ENCODE peak calls at places on chromosomes 2 and 18, in five cellular contexts. W is NT2/D1, C is H1, V is GM12878, M is HepG2. Q is an unnamed sample.

GRCh38 chr2:177161741-177162440 is 50.7 kb upstream of the HNRNPA3 start:
- DNase-seq in W (no peak), C (no peak), V (no peak), M (no peak), Q (no peak)

GRCh38 chr2:119372778-119373568 is 6.2 kb downstream of the DBI start:
- DNase-seq in W (no peak), C (no peak), V (no peak), M (no peak), Q (no peak)

GRCh38 chr2:138632066-138632465 is 130.5 kb downstream of the SPOPL start:
- DNase-seq in W (no peak), C (no peak), V (no peak), M (no peak), Q (no peak)

GRCh38 chr2:2862386-2862785 is 515.2 kb downstream of the EIPR1 start:
- DNase-seq in W (no peak), C (no peak), V (no peak), M (no peak), Q (no peak)

GRCh38 chr2:66897181-66897580 is 462.3 kb downstream of the MEIS1 start:
- DNase-seq in W (no peak), C (no peak), V (no peak), M (no peak), Q (no peak)

GRCh38 chr2:85779641-85780315 is 26.0 kb downstream of the ATOH8 start:
- DNase-seq in W (no peak), C (no peak), V (no peak), M (no peak), Q (no peak)

GRCh38 chr2:172293952-172294351 is 133.4 kb upstream of the ITGA6 start:
- DNase-seq in W (no peak), C (no peak), V (no peak), M (no peak), Q (no peak)

GRCh38 chr2:37343537-37344434 is 644 bp upstream of the QPCT start:
- DNase-seq in W (no peak), C (no peak), V (no peak), M (peak), Q (peak)

GRCh38 chr2:3377279-3377611 is 373 bp downstream of the EIPR1 start:
- DNase-seq in W (no peak), C (no peak), V (peak), M (peak), Q (peak)

GRCh38 chr2:98012561-98012979 is 16.8 kb upstream of the TMEM131 start:
- DNase-seq in W (no peak), C (no peak), V (peak), M (no peak), Q (no peak)

GRCh38 chr2:133633851-133634250 is 65.6 kb upstream of the NCKAP5 start:
- DNase-seq in W (no peak), C (no peak), V (no peak), M (no peak), Q (no peak)

GRCh38 chr2:241000831-241001321 is 2.5 kb downstream of the SNED1 start:
- DNase-seq in W (no peak), C (peak), V (no peak), M (no peak), Q (no peak)

GRCh38 chr2:17416891-17417391 is 101.3 kb downstream of the RAD51AP2 start:
- DNase-seq in W (no peak), C (no peak), V (no peak), M (no peak), Q (no peak)

GRCh38 chr2:158772306-158773078 is 22.6 kb upstream of the DAPL1 start:
- DNase-seq in W (no peak), C (no peak), V (no peak), M (no peak), Q (no peak)

GRCh38 chr18:9831046-9831722 is 54.6 kb upstream of the TXNDC2 start:
- DNase-seq in W (no peak), C (no peak), V (no peak), M (no peak), Q (no peak)

GRCh38 chr2:29923110-29923721 is 1.8 kb upstream of the ALK start:
- DNase-seq in W (no peak), C (peak), V (no peak), M (peak), Q (peak)

GRCh38 chr2:36468463-36469266 is 113.1 kb downstream of the CRIM1 start:
- DNase-seq in W (no peak), C (no peak), V (no peak), M (no peak), Q (no peak)

GRCh38 chr2:9207641-9208301 is 1.2 kb downstream of the ASAP2 start:
- DNase-seq in W (no peak), C (peak), V (no peak), M (no peak), Q (peak)

GRCh38 chr2:187150667-187151066 is 297.4 kb downstream of the CALCRL start:
- DNase-seq in W (no peak), C (no peak), V (no peak), M (no peak), Q (no peak)

GRCh38 chr18:30492552-30493129 is 549.9 kb downstream of the DSC3 start:
- DNase-seq in W (no peak), C (no peak), V (no peak), M (no peak), Q (no peak)

GRCh38 chr2:17536416-17536815 is 4.1 kb upstream of the VSNL1 start:
- DNase-seq in W (no peak), C (no peak), V (no peak), M (no peak), Q (no peak)

DNA sequence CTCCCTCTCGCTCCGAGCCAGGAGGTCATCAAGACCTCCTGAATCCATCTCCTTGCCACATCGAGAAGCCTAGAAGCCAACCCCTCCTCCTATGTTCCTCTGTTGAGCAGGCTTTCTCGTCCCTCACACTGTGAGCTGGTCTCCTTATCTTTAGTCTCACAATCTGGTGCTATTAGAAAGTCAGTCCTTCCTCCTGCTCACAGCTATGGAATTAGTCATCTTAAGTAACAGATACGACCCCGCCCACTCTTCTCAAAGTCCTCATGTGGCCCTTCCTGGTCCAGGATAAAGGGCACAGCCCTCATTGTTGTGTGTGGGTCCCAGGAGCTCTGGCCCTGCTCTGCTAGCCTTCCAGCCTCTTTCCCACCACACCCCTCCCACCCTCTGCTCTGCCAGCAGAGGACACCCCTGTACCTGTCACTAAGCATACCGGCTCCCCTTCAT is 41.4 kb upstream of the TRIB2 start:
- DNase-seq in W (no peak), C (no peak), V (no peak), M (no peak), Q (no peak)
- TF ChIP-seq SUZ12 in W (no peak), C (no peak), V (no peak), M (no peak), Q (no peak)

GRCh38 chr2:69584127-69584889 is 59.2 kb downstream of the AAK1 start:
- DNase-seq in W (no peak), C (no peak), V (no peak), M (peak), Q (no peak)
- TF ChIP-seq SUZ12 in W (no peak), C (no peak), V (no peak), M (no peak), Q (no peak)

GRCh38 chr2:45448217-45448616 is 162.8 kb downstream of the SRBD1 start:
- DNase-seq in W (no peak), C (no peak), V (no peak), M (no peak), Q (no peak)
- TF ChIP-seq SUZ12 in W (no peak), C (no peak), V (no peak), M (no peak), Q (no peak)

GRCh38 chr2:28276076-28276618 is 116.5 kb upstream of the FOSL2 start:
- DNase-seq in W (no peak), C (no peak), V (peak), M (no peak), Q (no peak)
- TF ChIP-seq SUZ12 in W (no peak), C (no peak), V (no peak), M (no peak), Q (no peak)

GRCh38 chr2:224038049-224038829 is 847 bp downstream of the SERPINE2 start:
- DNase-seq in W (peak), C (peak), V (no peak), M (peak), Q (peak)
- TF ChIP-seq SUZ12 in W (no peak), C (no peak), V (no peak), M (no peak), Q (no peak)

GRCh38 chr18:24488824-24489493 is 28.5 kb downstream of the HRH4 start:
- DNase-seq in W (peak), C (no peak), V (peak), M (peak), Q (peak)
- TF ChIP-seq SUZ12 in W (no peak), C (no peak), V (no peak), M (no peak), Q (no peak)

DNA sequence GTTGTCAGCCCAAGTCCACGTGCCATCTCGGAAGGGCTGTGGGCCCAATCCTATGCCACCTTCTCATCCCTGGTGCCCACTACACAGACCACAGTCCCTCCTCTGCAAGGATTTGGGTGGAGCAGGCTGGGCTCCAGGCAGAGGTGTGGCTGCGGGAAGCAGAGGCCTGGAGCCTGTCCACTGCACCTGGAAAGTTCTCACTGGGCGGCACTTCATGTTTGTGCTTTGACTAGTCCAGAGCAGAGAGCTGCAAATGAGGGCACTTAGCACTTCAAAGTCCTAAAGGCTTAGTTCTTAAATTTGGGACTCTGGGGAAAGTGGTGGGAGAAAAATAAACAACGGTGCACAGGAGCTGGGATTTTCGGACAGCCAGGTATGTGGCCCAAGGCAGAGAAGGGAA is 308.9 kb upstream of the POU3F3 start:
- DNase-seq in W (no peak), C (no peak), V (no peak), M (no peak), Q (no peak)
- TF ChIP-seq SUZ12 in W (no peak), C (no peak), V (no peak), M (no peak), Q (no peak)

DNA sequence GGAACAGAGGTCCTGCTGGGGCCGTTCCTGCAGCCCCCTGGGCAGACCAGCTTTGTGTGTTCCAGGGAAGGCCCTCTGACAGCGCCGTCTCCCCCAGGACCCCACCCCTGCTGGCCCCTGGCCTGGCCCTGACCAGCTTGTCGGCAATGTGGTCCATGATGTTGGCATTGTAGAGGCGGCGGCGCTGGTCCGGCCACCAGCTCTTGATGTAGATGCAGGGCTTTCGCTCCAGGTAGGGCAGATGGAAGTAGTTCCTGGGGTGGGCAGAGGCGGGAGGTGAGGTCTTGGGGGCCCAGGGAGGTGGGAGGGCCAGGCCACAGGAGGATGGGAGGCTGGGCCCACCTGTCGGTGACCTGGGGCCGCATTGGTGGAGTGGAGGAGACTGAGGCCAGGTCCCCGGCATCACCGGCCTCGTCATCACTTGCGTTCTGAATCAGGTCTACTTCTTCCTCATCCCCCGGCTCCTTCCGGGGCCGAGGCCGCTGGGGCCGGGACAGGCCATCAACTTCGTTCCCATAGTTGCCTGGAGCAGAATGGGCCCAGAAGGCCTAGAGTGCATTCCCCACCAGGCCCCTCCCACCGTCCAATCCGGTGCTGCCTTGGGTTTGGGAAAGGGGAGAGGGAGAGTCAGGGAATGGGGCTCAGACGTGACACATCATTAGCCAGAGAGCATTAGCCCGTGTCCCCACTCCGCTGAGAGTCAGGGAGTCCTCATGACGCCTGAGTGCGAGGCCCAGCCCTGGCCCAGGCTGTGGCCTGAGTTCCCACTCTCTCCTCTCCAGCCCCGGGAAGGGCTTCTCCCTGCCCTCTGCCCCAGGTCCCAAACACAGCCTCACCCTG is 1.4 kb upstream of the OTOF start:
- DNase-seq in W (no peak), C (no peak), V (no peak), M (no peak), Q (no peak)
- TF ChIP-seq SUZ12 in W (no peak), C (no peak), V (no peak), M (no peak), Q (no peak)

GRCh38 chr2:200380833-200381542 is 74.5 kb downstream of the SPATS2L start:
- DNase-seq in W (no peak), C (no peak), V (no peak), M (no peak), Q (no peak)
- TF ChIP-seq SUZ12 in W (no peak), C (no peak), V (no peak), M (no peak), Q (no peak)